ENCODE peak calls at places on chromosomes 6 and 20, in six cellular contexts. C, P, G, W, O and J are unnamed samples.

GRCh38 chr6:86859513-86859912 is 77.8 kb upstream of the HTR1E start:
- DNase-seq in C (no peak), P (no peak), G (no peak), W (no peak), O (no peak), J (no peak)

GRCh38 chr6:3268680-3269079 is 9.9 kb downstream of the PSMG4 start:
- DNase-seq in C (no peak), P (no peak), G (no peak), W (no peak), O (no peak), J (no peak)

GRCh38 chr6:119129148-119129967 is 50.9 kb upstream of the FAM184A start:
- DNase-seq in C (no peak), P (peak; percentile 75), G (peak; percentile 77), W (peak; percentile 68), O (no peak), J (no peak)

GRCh38 chr6:88914885-88915598 is 48.4 kb downstream of the RNGTT start:
- DNase-seq in C (no peak), P (peak; percentile 31), G (no peak), W (no peak), O (no peak), J (no peak)

GRCh38 chr20:61263084-61263695 is 11.1 kb downstream of the CDH4 start:
- DNase-seq in C (peak; percentile 13), P (peak; percentile 25), G (no peak), W (peak; percentile 26), O (no peak), J (no peak)

GRCh38 chr6:33714385-33715040 is 3.0 kb upstream of the UQCC2 start:
- DNase-seq in C (no peak), P (no peak), G (no peak), W (no peak), O (no peak), J (no peak)

GRCh38 chr6:52571099-52571755 is 5.6 kb downstream of the TRAM2 start:
- DNase-seq in C (no peak), P (peak; percentile 69), G (peak; percentile 71), W (no peak), O (no peak), J (no peak)

GRCh38 chr20:24691901-24692351 is 222.5 kb downstream of the SYNDIG1 start:
- DNase-seq in C (no peak), P (no peak), G (no peak), W (no peak), O (no peak), J (no peak)

GRCh38 chr6:135271626-135272025 is 90.5 kb downstream of the MYB start:
- DNase-seq in C (no peak), P (no peak), G (no peak), W (no peak), O (no peak), J (no peak)

GRCh38 chr6:44268095-44268628 is 2.1 kb upstream of the TMEM151B start:
- DNase-seq in C (no peak), P (no peak), G (peak; percentile 69), W (peak; percentile 87), O (peak; percentile 27), J (peak; percentile 62)

GRCh38 chr20:56760610-56761009 is 131.5 kb downstream of the TFAP2C start:
- DNase-seq in C (no peak), P (no peak), G (no peak), W (no peak), O (no peak), J (no peak)

GRCh38 chr6:30612213-30612612 is 4.8 kb downstream of the PPP1R10 start:
- DNase-seq in C (no peak), P (peak; percentile 49), G (no peak), W (peak; percentile 26), O (no peak), J (no peak)

GRCh38 chr6:80477591-80478370 is 371.3 kb downstream of the BCKDHB start:
- DNase-seq in C (no peak), P (peak; percentile 81), G (no peak), W (no peak), O (no peak), J (no peak)

GRCh38 chr6:93087606-93088005 is 331.8 kb downstream of the EPHA7 start:
- DNase-seq in C (no peak), P (no peak), G (no peak), W (no peak), O (no peak), J (no peak)

GRCh38 chr6:30913721-30914075 is 340 bp upstream of the VARS2 start:
- DNase-seq in C (peak; percentile 6), P (no peak), G (no peak), W (no peak), O (no peak), J (no peak)

GRCh38 chr20:45098096-45098773 is 2.7 kb downstream of the KCNS1 start:
- DNase-seq in C (no peak), P (peak; percentile 11), G (peak; percentile 23), W (peak; percentile 75), O (no peak), J (no peak)

GRCh38 chr20:4014031-4014474 is 1.3 kb downstream of the RNF24 start:
- DNase-seq in C (no peak), P (peak; percentile 82), G (peak; percentile 77), W (peak; percentile 55), O (peak; percentile 29), J (peak; percentile 50)

GRCh38 chr6:55836481-55836880 is 38.9 kb downstream of the BMP5 start:
- DNase-seq in C (no peak), P (no peak), G (no peak), W (no peak), O (no peak), J (no peak)

GRCh38 chr6:168908166-168908565 is 345.5 kb downstream of the THBS2 start:
- DNase-seq in C (no peak), P (peak; percentile 77), G (no peak), W (no peak), O (no peak), J (peak; percentile 58)

GRCh38 chr6:154386848-154387717 is 30.5 kb upstream of the IPCEF1 start:
- DNase-seq in C (no peak), P (peak; percentile 88), G (peak; percentile 82), W (no peak), O (no peak), J (no peak)